ENCODE peak calls at places on chromosome 22, in nine cellular contexts. One of them, this sample, is unnamed. For H3K27me3, the result is how much of the 10 kb centered on the place peaks cover.

GRCh38 chr22:36741968-36742367 is 34.0 kb downstream of the IFT27 start:
- DNase-seq in GM23248: no peak
- DNase-seq in right lobe of liver: peak
- DNase-seq in MM.1S: no peak
- DNase-seq in cardiac muscle cell: no peak
- DNase-seq in aorta: no peak
- DNase-seq in upper lobe of right lung: peak
- DNase-seq in Peyer's patch: peak
- DNase-seq in adrenal gland: no peak
- DNase-seq in this sample: peak

GRCh38 chr22:49097966-49098365 is 729.7 kb downstream of the BRD1 start:
- DNase-seq in GM23248: no peak
- DNase-seq in right lobe of liver: no peak
- DNase-seq in MM.1S: no peak
- DNase-seq in cardiac muscle cell: no peak
- DNase-seq in aorta: no peak
- DNase-seq in upper lobe of right lung: no peak
- DNase-seq in Peyer's patch: no peak
- DNase-seq in adrenal gland: no peak
- DNase-seq in this sample: no peak

GRCh38 chr22:50169774-50170341 is 673 bp upstream of the PANX2 start:
- DNase-seq in GM23248: peak
- DNase-seq in right lobe of liver: peak
- DNase-seq in MM.1S: peak
- DNase-seq in cardiac muscle cell: peak
- DNase-seq in aorta: no peak
- DNase-seq in upper lobe of right lung: no peak
- DNase-seq in Peyer's patch: no peak
- DNase-seq in adrenal gland: no peak
- DNase-seq in this sample: peak

GRCh38 chr22:37633082-37633692 is 6.3 kb upstream of the SH3BP1 start:
- DNase-seq in GM23248: no peak
- DNase-seq in right lobe of liver: no peak
- DNase-seq in MM.1S: no peak
- DNase-seq in cardiac muscle cell: no peak
- DNase-seq in aorta: no peak
- DNase-seq in upper lobe of right lung: no peak
- DNase-seq in Peyer's patch: peak
- DNase-seq in adrenal gland: no peak
- DNase-seq in this sample: no peak

GRCh38 chr22:38110863-38111852 is 674 bp upstream of the BAIAP2L2 start:
- DNase-seq in GM23248: peak
- DNase-seq in right lobe of liver: peak
- DNase-seq in MM.1S: no peak
- DNase-seq in cardiac muscle cell: no peak
- DNase-seq in aorta: peak
- DNase-seq in upper lobe of right lung: no peak
- DNase-seq in Peyer's patch: peak
- DNase-seq in adrenal gland: no peak
- DNase-seq in this sample: peak

GRCh38 chr22:44838316-44839016 is 86.1 kb downstream of the ARHGAP8 start:
- DNase-seq in GM23248: no peak
- DNase-seq in right lobe of liver: no peak
- DNase-seq in MM.1S: no peak
- DNase-seq in cardiac muscle cell: no peak
- DNase-seq in aorta: no peak
- DNase-seq in upper lobe of right lung: no peak
- DNase-seq in Peyer's patch: no peak
- DNase-seq in adrenal gland: no peak
- DNase-seq in this sample: peak

GRCh38 chr22:37953062-37953436 is 352 bp downstream of the C22orf23 start:
- DNase-seq in GM23248: peak
- DNase-seq in right lobe of liver: no peak
- DNase-seq in MM.1S: no peak
- DNase-seq in cardiac muscle cell: no peak
- DNase-seq in aorta: no peak
- DNase-seq in upper lobe of right lung: no peak
- DNase-seq in Peyer's patch: no peak
- DNase-seq in adrenal gland: no peak
- DNase-seq in this sample: no peak

GRCh38 chr22:25404923-25405853 is 159.3 kb upstream of the GRK3 start:
- DNase-seq in GM23248: peak
- DNase-seq in right lobe of liver: peak
- DNase-seq in MM.1S: peak
- DNase-seq in cardiac muscle cell: peak
- DNase-seq in aorta: peak
- DNase-seq in upper lobe of right lung: peak
- DNase-seq in Peyer's patch: peak
- DNase-seq in adrenal gland: peak
- DNase-seq in this sample: peak

GRCh38 chr22:46951973-46952372 is 189.5 kb downstream of the TBC1D22A start:
- DNase-seq in GM23248: no peak
- DNase-seq in right lobe of liver: no peak
- DNase-seq in MM.1S: no peak
- DNase-seq in cardiac muscle cell: no peak
- DNase-seq in aorta: no peak
- DNase-seq in upper lobe of right lung: no peak
- DNase-seq in Peyer's patch: no peak
- DNase-seq in adrenal gland: no peak
- DNase-seq in this sample: no peak

GRCh38 chr22:49826603-49827306 is 918 bp downstream of the BRD1 start:
- DNase-seq in GM23248: peak
- DNase-seq in right lobe of liver: peak
- DNase-seq in MM.1S: peak
- DNase-seq in cardiac muscle cell: peak
- DNase-seq in aorta: peak
- DNase-seq in upper lobe of right lung: peak
- DNase-seq in Peyer's patch: peak
- DNase-seq in adrenal gland: peak
- DNase-seq in this sample: peak

GRCh38 chr22:18023509-18024275 is 669 bp downstream of the MICAL3 start:
- DNase-seq in GM23248: peak
- DNase-seq in right lobe of liver: peak
- DNase-seq in MM.1S: peak
- DNase-seq in cardiac muscle cell: peak
- DNase-seq in aorta: peak
- DNase-seq in upper lobe of right lung: peak
- DNase-seq in Peyer's patch: peak
- DNase-seq in adrenal gland: peak
- DNase-seq in this sample: peak

GRCh38 chr22:18024956-18025720 is 777 bp upstream of the MICAL3 start:
- DNase-seq in GM23248: no peak
- DNase-seq in right lobe of liver: no peak
- DNase-seq in MM.1S: no peak
- DNase-seq in cardiac muscle cell: no peak
- DNase-seq in aorta: no peak
- DNase-seq in upper lobe of right lung: no peak
- DNase-seq in Peyer's patch: no peak
- DNase-seq in adrenal gland: no peak
- DNase-seq in this sample: no peak

GRCh38 chr22:18028817-18029527 is 4.6 kb upstream of the MICAL3 start:
- DNase-seq in GM23248: no peak
- DNase-seq in right lobe of liver: no peak
- DNase-seq in MM.1S: peak
- DNase-seq in cardiac muscle cell: no peak
- DNase-seq in aorta: no peak
- DNase-seq in upper lobe of right lung: no peak
- DNase-seq in Peyer's patch: no peak
- DNase-seq in adrenal gland: no peak
- DNase-seq in this sample: no peak

GRCh38 chr22:18021431-18021830 is 2.9 kb downstream of the MICAL3 start:
- DNase-seq in GM23248: no peak
- DNase-seq in right lobe of liver: no peak
- DNase-seq in MM.1S: no peak
- DNase-seq in cardiac muscle cell: no peak
- DNase-seq in aorta: no peak
- DNase-seq in upper lobe of right lung: no peak
- DNase-seq in Peyer's patch: no peak
- DNase-seq in adrenal gland: no peak
- DNase-seq in this sample: no peak

GRCh38 chr22:18024276-18024939 is at the start of gene MICAL3:
- DNase-seq in GM23248: peak
- DNase-seq in right lobe of liver: peak
- DNase-seq in MM.1S: peak
- DNase-seq in cardiac muscle cell: peak
- DNase-seq in aorta: peak
- DNase-seq in upper lobe of right lung: peak
- DNase-seq in Peyer's patch: peak
- DNase-seq in adrenal gland: peak
- DNase-seq in this sample: peak
- H3K4me3 ChIP-seq in GM23248: peak
- H3K4me3 ChIP-seq in right lobe of liver: peak
- H3K4me3 ChIP-seq in MM.1S: peak
- H3K4me3 ChIP-seq in cardiac muscle cell: peak
- H3K4me3 ChIP-seq in aorta: peak
- H3K4me3 ChIP-seq in upper lobe of right lung: peak
- H3K4me3 ChIP-seq in Peyer's patch: peak
- H3K4me3 ChIP-seq in adrenal gland: no peak
- H3K4me3 ChIP-seq in this sample: peak

GRCh38 chr22:17984114-17984513 is 40.2 kb downstream of the MICAL3 start:
- DNase-seq in GM23248: peak
- DNase-seq in right lobe of liver: no peak
- DNase-seq in MM.1S: no peak
- DNase-seq in cardiac muscle cell: no peak
- DNase-seq in aorta: no peak
- DNase-seq in upper lobe of right lung: no peak
- DNase-seq in Peyer's patch: no peak
- DNase-seq in adrenal gland: no peak
- DNase-seq in this sample: no peak

GRCh38 chr22:17981497-17981896 is 42.9 kb downstream of the MICAL3 start:
- DNase-seq in GM23248: no peak
- DNase-seq in right lobe of liver: no peak
- DNase-seq in MM.1S: no peak
- DNase-seq in cardiac muscle cell: no peak
- DNase-seq in aorta: no peak
- DNase-seq in upper lobe of right lung: no peak
- DNase-seq in Peyer's patch: no peak
- DNase-seq in adrenal gland: no peak
- DNase-seq in this sample: no peak

GRCh38 chr22:17980013-17980510 is 44.3 kb downstream of the MICAL3 start:
- DNase-seq in GM23248: no peak
- DNase-seq in right lobe of liver: no peak
- DNase-seq in MM.1S: no peak
- DNase-seq in cardiac muscle cell: no peak
- DNase-seq in aorta: no peak
- DNase-seq in upper lobe of right lung: no peak
- DNase-seq in Peyer's patch: no peak
- DNase-seq in adrenal gland: no peak
- DNase-seq in this sample: no peak

GRCh38 chr22:17980638-17981051 is 43.7 kb downstream of the MICAL3 start:
- DNase-seq in GM23248: peak
- DNase-seq in right lobe of liver: no peak
- DNase-seq in MM.1S: no peak
- DNase-seq in cardiac muscle cell: peak
- DNase-seq in aorta: no peak
- DNase-seq in upper lobe of right lung: peak
- DNase-seq in Peyer's patch: peak
- DNase-seq in adrenal gland: peak
- DNase-seq in this sample: no peak

DNA sequence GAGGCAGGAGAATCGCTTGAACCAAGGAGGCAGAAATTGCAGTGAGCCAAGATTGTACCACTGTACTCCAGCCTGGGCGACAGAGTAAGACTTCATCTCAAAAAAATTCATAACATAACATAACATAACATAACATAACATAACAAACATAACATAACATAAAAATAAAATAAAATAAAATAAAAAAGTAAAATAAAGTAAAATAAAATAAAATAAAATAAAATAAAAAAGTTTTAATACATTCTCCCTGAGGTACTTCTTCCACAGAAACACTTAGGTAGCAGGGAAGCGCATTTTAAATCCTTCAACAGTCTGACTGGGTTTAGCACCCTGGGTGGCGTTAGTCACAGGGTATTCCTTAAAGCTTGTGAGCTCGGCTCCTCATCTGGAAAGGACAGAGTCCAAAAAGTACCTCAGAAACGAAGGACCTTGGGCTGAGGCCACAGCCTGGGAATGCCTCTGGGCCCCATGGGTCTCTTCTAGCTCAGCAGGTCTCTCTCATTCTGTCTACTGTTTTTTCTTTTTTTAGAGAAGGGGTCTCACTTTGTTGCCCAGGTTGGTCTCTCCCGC is 41.7 kb downstream of the MICAL3 start:
- DNase-seq in GM23248: peak
- DNase-seq in right lobe of liver: no peak
- DNase-seq in MM.1S: no peak
- DNase-seq in cardiac muscle cell: no peak
- DNase-seq in aorta: no peak
- DNase-seq in upper lobe of right lung: no peak
- DNase-seq in Peyer's patch: no peak
- DNase-seq in adrenal gland: no peak
- DNase-seq in this sample: no peak
- H3K27ac ChIP-seq in GM23248: no peak
- H3K27ac ChIP-seq in right lobe of liver: no peak
- H3K27ac ChIP-seq in MM.1S: no peak
- H3K27ac ChIP-seq in cardiac muscle cell: peak
- H3K27ac ChIP-seq in aorta: no peak
- H3K27ac ChIP-seq in upper lobe of right lung: no peak
- H3K27ac ChIP-seq in Peyer's patch: no peak
- H3K27ac ChIP-seq in adrenal gland: no peak
- H3K27ac ChIP-seq in this sample: no peak

GRCh38 chr22:22049684-22050083 is 67.1 kb upstream of the TOP3B start:
- DNase-seq in GM23248: no peak
- DNase-seq in right lobe of liver: no peak
- DNase-seq in MM.1S: no peak
- DNase-seq in cardiac muscle cell: no peak
- DNase-seq in aorta: no peak
- DNase-seq in upper lobe of right lung: no peak
- DNase-seq in Peyer's patch: no peak
- DNase-seq in adrenal gland: no peak
- DNase-seq in this sample: no peak
- H3K27me3 ChIP-seq in GM23248: under half
- H3K27me3 ChIP-seq in right lobe of liver: under half
- H3K27me3 ChIP-seq in MM.1S: under half
- H3K27me3 ChIP-seq in cardiac muscle cell: under half
- H3K27me3 ChIP-seq in aorta: under half
- H3K27me3 ChIP-seq in upper lobe of right lung: under half
- H3K27me3 ChIP-seq in Peyer's patch: under half
- H3K27me3 ChIP-seq in adrenal gland: under half
- H3K27me3 ChIP-seq in this sample: under half

DNA sequence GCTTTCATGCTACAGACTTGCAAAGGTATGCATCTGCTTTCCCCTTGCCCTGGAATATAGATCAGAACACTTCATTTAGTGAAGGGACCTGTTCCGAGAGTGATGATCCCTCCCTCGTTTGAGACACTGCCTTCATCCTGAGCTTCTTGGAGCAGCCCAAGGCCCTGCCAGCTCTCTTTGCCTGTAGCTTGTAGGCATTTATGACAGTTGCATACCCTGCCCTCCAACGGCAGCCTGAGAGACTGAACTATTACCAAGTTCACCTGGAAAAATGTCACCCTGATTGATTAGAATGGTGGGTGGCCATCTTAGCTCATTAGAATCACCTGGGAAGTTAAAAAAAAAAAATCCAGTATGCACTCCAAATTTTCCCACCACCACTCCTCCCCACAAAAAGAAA is 1.5 kb downstream of the MICAL3 start:
- DNase-seq in GM23248: no peak
- DNase-seq in right lobe of liver: no peak
- DNase-seq in MM.1S: no peak
- DNase-seq in cardiac muscle cell: no peak
- DNase-seq in aorta: no peak
- DNase-seq in upper lobe of right lung: no peak
- DNase-seq in Peyer's patch: no peak
- DNase-seq in adrenal gland: no peak
- DNase-seq in this sample: no peak
- H3K4me3 ChIP-seq in GM23248: peak
- H3K4me3 ChIP-seq in right lobe of liver: no peak
- H3K4me3 ChIP-seq in MM.1S: peak
- H3K4me3 ChIP-seq in cardiac muscle cell: no peak
- H3K4me3 ChIP-seq in aorta: no peak
- H3K4me3 ChIP-seq in upper lobe of right lung: no peak
- H3K4me3 ChIP-seq in Peyer's patch: no peak
- H3K4me3 ChIP-seq in adrenal gland: no peak
- H3K4me3 ChIP-seq in this sample: no peak

GRCh38 chr22:30607300-30607930 is 441 bp downstream of the TCN2 start:
- DNase-seq in GM23248: no peak
- DNase-seq in right lobe of liver: no peak
- DNase-seq in MM.1S: no peak
- DNase-seq in cardiac muscle cell: no peak
- DNase-seq in aorta: no peak
- DNase-seq in upper lobe of right lung: no peak
- DNase-seq in Peyer's patch: no peak
- DNase-seq in adrenal gland: no peak
- DNase-seq in this sample: no peak
- H3K27ac ChIP-seq in GM23248: no peak
- H3K27ac ChIP-seq in right lobe of liver: peak
- H3K27ac ChIP-seq in MM.1S: peak
- H3K27ac ChIP-seq in cardiac muscle cell: peak
- H3K27ac ChIP-seq in aorta: no peak
- H3K27ac ChIP-seq in upper lobe of right lung: peak
- H3K27ac ChIP-seq in Peyer's patch: peak
- H3K27ac ChIP-seq in adrenal gland: peak
- H3K27ac ChIP-seq in this sample: peak